ENCODE peak calls at places on chromosomes 2 and 18, in six cellular contexts. L is SK-N-SH, V is A549, Z is ovary, W is upper lobe of left lung, C is H1. H is an unnamed sample. For H3K4me1, the result is how much of the 10 kb centered on the place peaks cover.

GRCh38 chr2:207514451-207514850 is 15.3 kb upstream of the CREB1 start:
- DNase-seq in L (no peak), V (no peak), Z (no peak), W (no peak), C (no peak), H (no peak)

GRCh38 chr2:1603059-1603458 is 141.3 kb downstream of the PXDN start:
- DNase-seq in L (no peak), V (no peak), Z (no peak), W (no peak), C (no peak), H (no peak)

GRCh38 chr2:199405241-199405640 is 52.5 kb downstream of the SATB2 start:
- DNase-seq in L (no peak), V (no peak), Z (no peak), W (no peak), C (no peak), H (no peak)

GRCh38 chr2:120142528-120143261 is 80.5 kb downstream of the TMEM185B start:
- DNase-seq in L (no peak), V (no peak), Z (no peak), W (no peak), C (no peak), H (no peak)

GRCh38 chr2:201448701-201449100 is 2.6 kb downstream of the TRAK2 start:
- DNase-seq in L (no peak), V (no peak), Z (no peak), W (no peak), C (no peak), H (peak)

GRCh38 chr2:207227062-207227748 is 61.5 kb upstream of the KLF7 start:
- DNase-seq in L (no peak), V (no peak), Z (peak), W (peak), C (peak), H (peak)

GRCh38 chr2:152481881-152482280 is 146.9 kb downstream of the FMNL2 start:
- DNase-seq in L (no peak), V (no peak), Z (no peak), W (no peak), C (no peak), H (peak)

GRCh38 chr2:28102455-28102874 is 211.9 kb downstream of the BABAM2 start:
- DNase-seq in L (no peak), V (no peak), Z (no peak), W (no peak), C (no peak), H (no peak)

GRCh38 chr2:36507408-36507812 is 90.6 kb downstream of the FEZ2 start:
- DNase-seq in L (peak), V (peak), Z (no peak), W (no peak), C (no peak), H (peak)

GRCh38 chr2:96928277-96928781 is 58.1 kb downstream of the FAM178B start:
- DNase-seq in L (no peak), V (no peak), Z (no peak), W (no peak), C (no peak), H (no peak)

GRCh38 chr2:88220733-88221132 is 50.6 kb downstream of the THNSL2 start:
- DNase-seq in L (no peak), V (no peak), Z (no peak), W (no peak), C (no peak), H (no peak)

GRCh38 chr18:31685097-31686082 is 1.0 kb upstream of the B4GALT6 start:
- DNase-seq in L (peak), V (peak), Z (peak), W (peak), C (peak), H (peak)

GRCh38 chr2:172281648-172282576 is 145.5 kb upstream of the ITGA6 start:
- DNase-seq in L (no peak), V (no peak), Z (no peak), W (no peak), C (no peak), H (no peak)

GRCh38 chr2:7411691-7412090 is 494.5 kb downstream of the RNF144A start:
- DNase-seq in L (no peak), V (no peak), Z (no peak), W (no peak), C (no peak), H (no peak)

GRCh38 chr2:31386648-31387047 is 27.9 kb downstream of the XDH start:
- DNase-seq in L (peak), V (no peak), Z (no peak), W (no peak), C (peak), H (no peak)

GRCh38 chr18:36149514-36150289 is 20.0 kb downstream of the ELP2 start:
- DNase-seq in L (no peak), V (no peak), Z (no peak), W (no peak), C (no peak), H (no peak)

GRCh38 chr2:33848486-33848885 is 249.4 kb upstream of the FAM98A start:
- DNase-seq in L (no peak), V (no peak), Z (no peak), W (no peak), C (no peak), H (no peak)

GRCh38 chr2:60432202-60432601 is 121.3 kb downstream of the BCL11A start:
- DNase-seq in L (no peak), V (no peak), Z (no peak), W (no peak), C (no peak), H (no peak)

GRCh38 chr2:68837164-68837860 is 33.9 kb downstream of the BMP10 start:
- DNase-seq in L (no peak), V (peak), Z (no peak), W (no peak), C (peak), H (peak)

GRCh38 chr2:172207916-172208315 is 105.2 kb upstream of the DLX2 start:
- DNase-seq in L (no peak), V (no peak), Z (no peak), W (no peak), C (no peak), H (no peak)

GRCh38 chr2:201188449-201188848 is 5.5 kb downstream of the CASP10 start:
- DNase-seq in L (no peak), V (no peak), Z (no peak), W (no peak), C (no peak), H (no peak)

GRCh38 chr2:48510329-48510728 is 19.6 kb upstream of the STON1 start:
- DNase-seq in L (peak), V (no peak), Z (no peak), W (no peak), C (no peak), H (no peak)

GRCh38 chr18:46939337-46939963 is 22.0 kb downstream of the KATNAL2 start:
- DNase-seq in L (no peak), V (no peak), Z (no peak), W (no peak), C (no peak), H (no peak)

GRCh38 chr2:167212054-167212648 is 323.9 kb downstream of the XIRP2 start:
- DNase-seq in L (peak), V (peak), Z (no peak), W (no peak), C (no peak), H (no peak)

GRCh38 chr2:37795938-37796337 is 124.5 kb upstream of the CDC42EP3 start:
- DNase-seq in L (no peak), V (no peak), Z (no peak), W (no peak), C (no peak), H (no peak)

GRCh38 chr2:106147159-106147558 is 46.9 kb downstream of the UXS1 start:
- DNase-seq in L (no peak), V (no peak), Z (no peak), W (no peak), C (no peak), H (no peak)

GRCh38 chr2:164220250-164220649 is 401.0 kb downstream of the GRB14 start:
- DNase-seq in L (no peak), V (no peak), Z (no peak), W (no peak), C (no peak), H (no peak)

GRCh38 chr2:230872151-230872967 is 7.6 kb downstream of the ITM2C start:
- DNase-seq in L (no peak), V (no peak), Z (no peak), W (peak), C (peak), H (no peak)

GRCh38 chr18:2050016-2050415 is 521.3 kb downstream of the METTL4 start:
- DNase-seq in L (no peak), V (no peak), Z (no peak), W (no peak), C (no peak), H (no peak)

GRCh38 chr18:7940379-7940778 is 373.3 kb downstream of the PTPRM start:
- DNase-seq in L (no peak), V (no peak), Z (no peak), W (no peak), C (no peak), H (no peak)

GRCh38 chr18:72995558-72995957 is 127.8 kb upstream of the NETO1 start:
- DNase-seq in L (no peak), V (no peak), Z (no peak), W (no peak), C (no peak), H (no peak)

GRCh38 chr2:71614976-71615768 is 161.8 kb downstream of the DYSF start:
- DNase-seq in L (peak), V (no peak), Z (peak), W (peak), C (peak), H (peak)

GRCh38 chr2:215361876-215362561 is 50.2 kb downstream of the ATIC start:
- DNase-seq in L (peak), V (no peak), Z (no peak), W (no peak), C (no peak), H (no peak)

GRCh38 chr2:40957508-40957907 is 505.6 kb upstream of the SLC8A1 start:
- DNase-seq in L (no peak), V (no peak), Z (no peak), W (no peak), C (no peak), H (no peak)

GRCh38 chr2:10882568-10882967 is 29.2 kb upstream of the KCNF1 start:
- DNase-seq in L (no peak), V (no peak), Z (no peak), W (no peak), C (no peak), H (no peak)

DNA sequence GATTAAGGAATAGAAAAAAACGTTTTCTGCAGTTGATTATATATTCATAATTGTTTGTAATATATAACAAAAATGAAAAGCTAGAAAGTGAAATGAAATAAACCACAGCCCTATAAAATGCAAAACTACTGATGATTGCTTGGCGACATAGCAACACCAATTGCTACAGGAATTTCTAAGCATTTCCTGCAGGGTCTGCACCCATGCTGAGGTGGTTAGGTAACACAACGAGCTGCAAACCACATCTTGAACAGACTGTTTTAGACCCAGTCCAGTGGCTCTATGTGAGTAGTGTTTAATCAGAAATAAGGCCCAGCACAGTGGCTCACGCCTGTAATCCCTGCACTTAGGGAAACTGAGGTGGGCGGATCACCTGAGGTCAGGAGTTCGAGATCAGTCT is 17.2 kb upstream of the UGT1A9 start:
- DNase-seq in L (no peak), V (no peak), Z (no peak), W (no peak), C (no peak), H (no peak)
- TF ChIP-seq EP300 in L (no peak), V (no peak), Z (no peak), W (no peak), C (no peak), H (no peak)

GRCh38 chr2:218618102-218618860 is 10.6 kb downstream of the PLCD4 start:
- DNase-seq in L (peak), V (no peak), Z (no peak), W (no peak), C (no peak), H (no peak)
- TF ChIP-seq CTCF in L (peak), V (no peak), Z (no peak), W (no peak), C (peak), H (no peak)

GRCh38 chr2:19543271-19544019 is 185.0 kb upstream of the OSR1 start:
- DNase-seq in L (no peak), V (no peak), Z (no peak), W (no peak), C (no peak), H (no peak)

GRCh38 chr2:19540739-19541503 is 182.5 kb upstream of the OSR1 start:
- DNase-seq in L (no peak), V (peak), Z (no peak), W (no peak), C (no peak), H (peak)

GRCh38 chr2:19542796-19543195 is 184.4 kb upstream of the OSR1 start:
- DNase-seq in L (no peak), V (no peak), Z (no peak), W (no peak), C (no peak), H (no peak)

GRCh38 chr2:19544020-19544383 is 185.6 kb upstream of the OSR1 start:
- DNase-seq in L (no peak), V (no peak), Z (no peak), W (no peak), C (no peak), H (no peak)

GRCh38 chr2:19541884-19542283 is 183.5 kb upstream of the OSR1 start:
- DNase-seq in L (no peak), V (peak), Z (no peak), W (no peak), C (no peak), H (no peak)
- H3K4me1 ChIP-seq in L (under half), V (half or more), Z (under half), W (under half), C (under half), H (under half)

GRCh38 chr18:48878471-48878870 is 72.3 kb downstream of the SMAD7 start:
- DNase-seq in L (no peak), V (no peak), Z (peak), W (no peak), C (no peak), H (no peak)
- TF ChIP-seq EP300 in L (no peak), V (no peak), Z (no peak), W (no peak), C (no peak), H (no peak)

GRCh38 chr2:179749210-179749609 is 112.2 kb downstream of the ZNF385B start:
- DNase-seq in L (no peak), V (no peak), Z (no peak), W (no peak), C (no peak), H (no peak)

GRCh38 chr2:179745615-179746263 is 115.7 kb downstream of the ZNF385B start:
- DNase-seq in L (no peak), V (no peak), Z (no peak), W (no peak), C (no peak), H (no peak)

GRCh38 chr2:179746982-179747381 is 114.4 kb downstream of the ZNF385B start:
- DNase-seq in L (no peak), V (no peak), Z (no peak), W (no peak), C (no peak), H (no peak)

DNA sequence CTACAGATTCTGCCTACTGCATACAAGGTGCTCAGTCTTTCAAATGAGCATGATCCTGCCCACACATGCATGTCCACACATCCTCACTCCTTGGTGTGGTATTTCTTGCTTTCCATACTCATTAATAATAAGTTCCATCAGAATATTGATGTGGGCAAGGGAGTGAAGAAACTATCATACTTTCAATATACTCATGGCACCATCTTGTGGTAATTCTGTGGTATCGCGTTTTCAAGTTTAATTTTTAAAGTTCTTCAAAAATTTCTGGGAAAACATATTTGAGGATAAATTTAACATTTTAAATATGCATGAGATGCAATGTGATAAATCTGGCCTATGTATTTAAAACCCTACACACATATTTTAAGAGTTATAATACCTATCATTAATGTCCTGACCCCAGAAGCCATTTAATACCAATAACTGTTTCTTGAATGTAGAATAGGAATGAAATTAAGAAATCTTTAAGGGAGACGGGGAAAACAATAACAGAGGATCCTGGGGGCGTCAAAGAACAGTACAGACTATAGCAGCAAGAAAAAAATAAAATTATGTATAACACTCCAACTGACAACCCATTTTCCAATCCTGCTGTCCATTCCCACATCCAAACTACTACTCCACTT is 110.1 kb downstream of the ZNF385B start:
- DNase-seq in L (peak), V (peak), Z (no peak), W (no peak), C (no peak), H (no peak)
- TF ChIP-seq CTCF in L (peak), V (peak), Z (peak), W (peak), C (peak), H (peak)

DNA sequence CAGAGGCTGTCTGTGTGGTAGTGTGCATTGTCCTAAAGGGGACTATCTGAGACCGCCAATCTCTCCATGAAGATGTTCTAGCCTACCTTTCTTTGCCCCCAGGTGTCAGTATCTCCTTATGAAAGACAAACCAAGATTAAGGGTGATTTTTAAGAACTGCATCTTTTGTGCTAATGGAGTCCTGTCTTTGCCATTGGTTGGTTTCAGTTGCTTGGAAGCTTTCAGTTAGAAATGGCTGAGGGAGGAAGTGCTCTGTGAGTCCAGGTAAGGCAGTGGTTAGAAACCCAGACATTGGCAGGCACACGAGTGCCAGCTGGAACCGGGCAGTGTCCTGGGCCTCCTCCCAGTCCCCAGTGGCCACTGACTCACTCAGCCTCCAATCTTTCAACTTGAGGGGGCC is 111.3 kb downstream of the DOCK10 start:
- DNase-seq in L (no peak), V (no peak), Z (no peak), W (peak), C (no peak), H (no peak)
- H3K4me1 ChIP-seq in L (under half), V (under half), Z (under half), W (under half), C (under half), H (under half)

GRCh38 chr18:11859282-11859797 is 8.1 kb downstream of the CHMP1B start:
- DNase-seq in L (no peak), V (no peak), Z (no peak), W (no peak), C (peak), H (no peak)

GRCh38 chr18:11861583-11862288 is 10.5 kb downstream of the CHMP1B start:
- DNase-seq in L (no peak), V (no peak), Z (no peak), W (no peak), C (no peak), H (no peak)

GRCh38 chr18:11859903-11860407 is 8.7 kb downstream of the CHMP1B start:
- DNase-seq in L (no peak), V (peak), Z (no peak), W (no peak), C (peak), H (peak)

GRCh38 chr18:11860594-11861450 is 9.6 kb downstream of the CHMP1B start:
- DNase-seq in L (no peak), V (no peak), Z (no peak), W (no peak), C (peak), H (no peak)

DNA sequence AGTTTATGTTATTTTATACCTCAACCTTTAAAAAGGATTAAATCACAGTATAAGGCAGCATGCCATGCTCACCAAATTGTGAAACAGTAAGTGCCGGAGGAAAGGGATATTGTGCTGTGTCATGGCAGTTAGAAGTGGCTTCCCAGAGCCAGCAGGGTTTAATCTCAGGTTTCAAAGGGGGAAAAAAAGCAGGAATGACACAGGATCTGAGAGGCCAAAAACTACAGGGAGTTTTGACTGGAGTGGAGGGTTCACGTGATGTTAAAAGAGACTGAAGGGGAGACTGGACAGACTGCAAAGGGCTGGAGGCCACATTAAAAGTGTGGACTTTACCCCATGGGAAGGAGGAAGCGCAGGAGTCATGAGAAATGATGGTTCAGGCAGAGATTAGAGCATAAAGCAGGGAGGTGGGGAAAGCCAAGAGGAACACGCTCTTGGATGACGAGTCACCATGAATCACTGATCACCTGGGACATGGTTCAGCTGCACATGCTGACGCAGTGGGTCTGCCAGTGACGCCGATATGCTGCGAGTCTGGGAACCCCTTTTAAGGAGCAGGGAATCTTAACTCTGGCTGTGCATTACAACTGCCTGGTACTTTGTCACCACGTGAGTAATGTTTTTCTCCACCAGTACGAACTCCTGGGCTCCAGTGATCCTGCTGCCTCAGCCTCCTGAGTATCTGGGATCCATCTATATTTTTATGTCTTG is 6.1 kb downstream of the CHMP1B start:
- DNase-seq in L (no peak), V (peak), Z (peak), W (no peak), C (no peak), H (peak)
- TF ChIP-seq EP300 in L (no peak), V (peak), Z (no peak), W (peak), C (peak), H (peak)

H was measured in transverse colon.